ENCODE peak calls at places on chromosomes 1 and 21, in five cellular contexts. One of them, this sample, is unnamed.

GRCh38 chr1:116987256-116987555 is 14.4 kb upstream of the CD101 start:
- DNase-seq in NCI-H1092 treated with DMSO at 0.1 percent for 48 hours: no peak
- DNase-seq in stimulated activated CD4-positive, alpha-beta T cell treated with anti-CD3 and anti-CD28 coated beads, Interleukin-1b, Interleukin-23, amount 100 ng/mL, for 24 hours: peak
- DNase-seq in anterior cingulate cortex: no peak
- DNase-seq in skeletal muscle cell: no peak
- DNase-seq in this sample: no peak

GRCh38 chr1:16167331-16168143 is 11.7 kb upstream of the EPHA2 start:
- DNase-seq in NCI-H1092 treated with DMSO at 0.1 percent for 48 hours: no peak
- DNase-seq in stimulated activated CD4-positive, alpha-beta T cell treated with anti-CD3 and anti-CD28 coated beads, Interleukin-1b, Interleukin-23, amount 100 ng/mL, for 24 hours: peak
- DNase-seq in anterior cingulate cortex: no peak
- DNase-seq in skeletal muscle cell: no peak
- DNase-seq in this sample: peak

GRCh38 chr1:244280859-244281258 is 170.8 kb downstream of the ADSS2 start:
- DNase-seq in NCI-H1092 treated with DMSO at 0.1 percent for 48 hours: no peak
- DNase-seq in stimulated activated CD4-positive, alpha-beta T cell treated with anti-CD3 and anti-CD28 coated beads, Interleukin-1b, Interleukin-23, amount 100 ng/mL, for 24 hours: no peak
- DNase-seq in anterior cingulate cortex: no peak
- DNase-seq in skeletal muscle cell: peak
- DNase-seq in this sample: no peak

GRCh38 chr1:52925571-52926005 is 1.5 kb upstream of the SCP2 start:
- DNase-seq in NCI-H1092 treated with DMSO at 0.1 percent for 48 hours: peak
- DNase-seq in stimulated activated CD4-positive, alpha-beta T cell treated with anti-CD3 and anti-CD28 coated beads, Interleukin-1b, Interleukin-23, amount 100 ng/mL, for 24 hours: no peak
- DNase-seq in anterior cingulate cortex: no peak
- DNase-seq in skeletal muscle cell: no peak
- DNase-seq in this sample: no peak

GRCh38 chr1:234731371-234732085 is 121.5 kb upstream of the IRF2BP2 start:
- DNase-seq in NCI-H1092 treated with DMSO at 0.1 percent for 48 hours: no peak
- DNase-seq in stimulated activated CD4-positive, alpha-beta T cell treated with anti-CD3 and anti-CD28 coated beads, Interleukin-1b, Interleukin-23, amount 100 ng/mL, for 24 hours: no peak
- DNase-seq in anterior cingulate cortex: no peak
- DNase-seq in skeletal muscle cell: peak
- DNase-seq in this sample: no peak

GRCh38 chr1:182195733-182196132 is 134.2 kb upstream of the ZNF648 start:
- DNase-seq in NCI-H1092 treated with DMSO at 0.1 percent for 48 hours: no peak
- DNase-seq in stimulated activated CD4-positive, alpha-beta T cell treated with anti-CD3 and anti-CD28 coated beads, Interleukin-1b, Interleukin-23, amount 100 ng/mL, for 24 hours: no peak
- DNase-seq in anterior cingulate cortex: no peak
- DNase-seq in skeletal muscle cell: no peak
- DNase-seq in this sample: no peak

GRCh38 chr1:81186271-81186670 is 614.5 kb upstream of the ADGRL2 start:
- DNase-seq in NCI-H1092 treated with DMSO at 0.1 percent for 48 hours: no peak
- DNase-seq in stimulated activated CD4-positive, alpha-beta T cell treated with anti-CD3 and anti-CD28 coated beads, Interleukin-1b, Interleukin-23, amount 100 ng/mL, for 24 hours: no peak
- DNase-seq in anterior cingulate cortex: no peak
- DNase-seq in skeletal muscle cell: no peak
- DNase-seq in this sample: no peak

GRCh38 chr1:27402349-27402754 is 9.9 kb downstream of the GPR3 start:
- DNase-seq in NCI-H1092 treated with DMSO at 0.1 percent for 48 hours: no peak
- DNase-seq in stimulated activated CD4-positive, alpha-beta T cell treated with anti-CD3 and anti-CD28 coated beads, Interleukin-1b, Interleukin-23, amount 100 ng/mL, for 24 hours: no peak
- DNase-seq in anterior cingulate cortex: no peak
- DNase-seq in skeletal muscle cell: no peak
- DNase-seq in this sample: peak

GRCh38 chr1:201880928-201881571 is 7.6 kb upstream of the SHISA4 start:
- DNase-seq in NCI-H1092 treated with DMSO at 0.1 percent for 48 hours: no peak
- DNase-seq in stimulated activated CD4-positive, alpha-beta T cell treated with anti-CD3 and anti-CD28 coated beads, Interleukin-1b, Interleukin-23, amount 100 ng/mL, for 24 hours: no peak
- DNase-seq in anterior cingulate cortex: no peak
- DNase-seq in skeletal muscle cell: no peak
- DNase-seq in this sample: no peak

GRCh38 chr1:37999434-38000232 is 5.7 kb downstream of the FHL3 start:
- DNase-seq in NCI-H1092 treated with DMSO at 0.1 percent for 48 hours: no peak
- DNase-seq in stimulated activated CD4-positive, alpha-beta T cell treated with anti-CD3 and anti-CD28 coated beads, Interleukin-1b, Interleukin-23, amount 100 ng/mL, for 24 hours: no peak
- DNase-seq in anterior cingulate cortex: no peak
- DNase-seq in skeletal muscle cell: no peak
- DNase-seq in this sample: no peak

GRCh38 chr1:12629521-12629956 is 11.5 kb upstream of the DHRS3 start:
- DNase-seq in NCI-H1092 treated with DMSO at 0.1 percent for 48 hours: peak
- DNase-seq in stimulated activated CD4-positive, alpha-beta T cell treated with anti-CD3 and anti-CD28 coated beads, Interleukin-1b, Interleukin-23, amount 100 ng/mL, for 24 hours: no peak
- DNase-seq in anterior cingulate cortex: no peak
- DNase-seq in skeletal muscle cell: no peak
- DNase-seq in this sample: no peak

GRCh38 chr1:33045246-33045645 is 8.6 kb upstream of the AK2 start:
- DNase-seq in NCI-H1092 treated with DMSO at 0.1 percent for 48 hours: no peak
- DNase-seq in stimulated activated CD4-positive, alpha-beta T cell treated with anti-CD3 and anti-CD28 coated beads, Interleukin-1b, Interleukin-23, amount 100 ng/mL, for 24 hours: no peak
- DNase-seq in anterior cingulate cortex: no peak
- DNase-seq in skeletal muscle cell: no peak
- DNase-seq in this sample: no peak

GRCh38 chr1:25520446-25521061 is 22.9 kb upstream of the LDLRAP1 start:
- DNase-seq in NCI-H1092 treated with DMSO at 0.1 percent for 48 hours: peak
- DNase-seq in stimulated activated CD4-positive, alpha-beta T cell treated with anti-CD3 and anti-CD28 coated beads, Interleukin-1b, Interleukin-23, amount 100 ng/mL, for 24 hours: peak
- DNase-seq in anterior cingulate cortex: no peak
- DNase-seq in skeletal muscle cell: no peak
- DNase-seq in this sample: peak

GRCh38 chr21:44618504-44618903 is 6.6 kb downstream of the KRTAP10-8 start:
- DNase-seq in NCI-H1092 treated with DMSO at 0.1 percent for 48 hours: no peak
- DNase-seq in stimulated activated CD4-positive, alpha-beta T cell treated with anti-CD3 and anti-CD28 coated beads, Interleukin-1b, Interleukin-23, amount 100 ng/mL, for 24 hours: no peak
- DNase-seq in anterior cingulate cortex: no peak
- DNase-seq in skeletal muscle cell: no peak
- DNase-seq in this sample: no peak

GRCh38 chr21:27519357-27519756 is 552.5 kb upstream of the ADAMTS5 start:
- DNase-seq in NCI-H1092 treated with DMSO at 0.1 percent for 48 hours: no peak
- DNase-seq in stimulated activated CD4-positive, alpha-beta T cell treated with anti-CD3 and anti-CD28 coated beads, Interleukin-1b, Interleukin-23, amount 100 ng/mL, for 24 hours: no peak
- DNase-seq in anterior cingulate cortex: no peak
- DNase-seq in skeletal muscle cell: peak
- DNase-seq in this sample: no peak

GRCh38 chr1:113859478-113860175 is 11.9 kb downstream of the PTPN22 start:
- DNase-seq in NCI-H1092 treated with DMSO at 0.1 percent for 48 hours: no peak
- DNase-seq in stimulated activated CD4-positive, alpha-beta T cell treated with anti-CD3 and anti-CD28 coated beads, Interleukin-1b, Interleukin-23, amount 100 ng/mL, for 24 hours: no peak
- DNase-seq in anterior cingulate cortex: no peak
- DNase-seq in skeletal muscle cell: no peak
- DNase-seq in this sample: no peak

GRCh38 chr1:100499412-100499811 is 38.5 kb upstream of the GPR88 start:
- DNase-seq in NCI-H1092 treated with DMSO at 0.1 percent for 48 hours: no peak
- DNase-seq in stimulated activated CD4-positive, alpha-beta T cell treated with anti-CD3 and anti-CD28 coated beads, Interleukin-1b, Interleukin-23, amount 100 ng/mL, for 24 hours: no peak
- DNase-seq in anterior cingulate cortex: no peak
- DNase-seq in skeletal muscle cell: no peak
- DNase-seq in this sample: no peak

GRCh38 chr21:38159355-38159754 is 97.4 kb upstream of the KCNJ15 start:
- DNase-seq in NCI-H1092 treated with DMSO at 0.1 percent for 48 hours: peak
- DNase-seq in stimulated activated CD4-positive, alpha-beta T cell treated with anti-CD3 and anti-CD28 coated beads, Interleukin-1b, Interleukin-23, amount 100 ng/mL, for 24 hours: peak
- DNase-seq in anterior cingulate cortex: no peak
- DNase-seq in skeletal muscle cell: no peak
- DNase-seq in this sample: peak

GRCh38 chr1:85584264-85584781 is 3.8 kb downstream of the CCN1 start:
- DNase-seq in NCI-H1092 treated with DMSO at 0.1 percent for 48 hours: no peak
- DNase-seq in stimulated activated CD4-positive, alpha-beta T cell treated with anti-CD3 and anti-CD28 coated beads, Interleukin-1b, Interleukin-23, amount 100 ng/mL, for 24 hours: no peak
- DNase-seq in anterior cingulate cortex: no peak
- DNase-seq in skeletal muscle cell: peak
- DNase-seq in this sample: no peak

GRCh38 chr1:92443893-92444292 is 42.8 kb downstream of the GFI1 start:
- DNase-seq in NCI-H1092 treated with DMSO at 0.1 percent for 48 hours: no peak
- DNase-seq in stimulated activated CD4-positive, alpha-beta T cell treated with anti-CD3 and anti-CD28 coated beads, Interleukin-1b, Interleukin-23, amount 100 ng/mL, for 24 hours: no peak
- DNase-seq in anterior cingulate cortex: no peak
- DNase-seq in skeletal muscle cell: no peak
- DNase-seq in this sample: no peak

GRCh38 chr1:94621392-94621791 is 79.8 kb upstream of the F3 start:
- DNase-seq in NCI-H1092 treated with DMSO at 0.1 percent for 48 hours: no peak
- DNase-seq in stimulated activated CD4-positive, alpha-beta T cell treated with anti-CD3 and anti-CD28 coated beads, Interleukin-1b, Interleukin-23, amount 100 ng/mL, for 24 hours: no peak
- DNase-seq in anterior cingulate cortex: no peak
- DNase-seq in skeletal muscle cell: no peak
- DNase-seq in this sample: no peak

GRCh38 chr1:157241185-157241538 is 103.0 kb upstream of the ETV3 start:
- DNase-seq in NCI-H1092 treated with DMSO at 0.1 percent for 48 hours: no peak
- DNase-seq in stimulated activated CD4-positive, alpha-beta T cell treated with anti-CD3 and anti-CD28 coated beads, Interleukin-1b, Interleukin-23, amount 100 ng/mL, for 24 hours: no peak
- DNase-seq in anterior cingulate cortex: no peak
- DNase-seq in skeletal muscle cell: no peak
- DNase-seq in this sample: no peak

GRCh38 chr21:33265664-33266049 is 510 bp upstream of the IL10RB start:
- DNase-seq in NCI-H1092 treated with DMSO at 0.1 percent for 48 hours: no peak
- DNase-seq in stimulated activated CD4-positive, alpha-beta T cell treated with anti-CD3 and anti-CD28 coated beads, Interleukin-1b, Interleukin-23, amount 100 ng/mL, for 24 hours: no peak
- DNase-seq in anterior cingulate cortex: no peak
- DNase-seq in skeletal muscle cell: no peak
- DNase-seq in this sample: peak

GRCh38 chr1:243490748-243491686 is 235.2 kb downstream of the SDCCAG8 start:
- DNase-seq in NCI-H1092 treated with DMSO at 0.1 percent for 48 hours: no peak
- DNase-seq in stimulated activated CD4-positive, alpha-beta T cell treated with anti-CD3 and anti-CD28 coated beads, Interleukin-1b, Interleukin-23, amount 100 ng/mL, for 24 hours: no peak
- DNase-seq in anterior cingulate cortex: no peak
- DNase-seq in skeletal muscle cell: no peak
- DNase-seq in this sample: no peak

GRCh38 chr1:207327994-207328393 is 6.5 kb downstream of the CD55 start:
- DNase-seq in NCI-H1092 treated with DMSO at 0.1 percent for 48 hours: no peak
- DNase-seq in stimulated activated CD4-positive, alpha-beta T cell treated with anti-CD3 and anti-CD28 coated beads, Interleukin-1b, Interleukin-23, amount 100 ng/mL, for 24 hours: no peak
- DNase-seq in anterior cingulate cortex: no peak
- DNase-seq in skeletal muscle cell: peak
- DNase-seq in this sample: no peak

GRCh38 chr1:222240536-222241181 is 307.2 kb downstream of the HHIPL2 start:
- DNase-seq in NCI-H1092 treated with DMSO at 0.1 percent for 48 hours: no peak
- DNase-seq in stimulated activated CD4-positive, alpha-beta T cell treated with anti-CD3 and anti-CD28 coated beads, Interleukin-1b, Interleukin-23, amount 100 ng/mL, for 24 hours: no peak
- DNase-seq in anterior cingulate cortex: no peak
- DNase-seq in skeletal muscle cell: peak
- DNase-seq in this sample: peak

GRCh38 chr1:117096871-117097842 is 24.4 kb downstream of the TRIM45 start:
- DNase-seq in NCI-H1092 treated with DMSO at 0.1 percent for 48 hours: no peak
- DNase-seq in stimulated activated CD4-positive, alpha-beta T cell treated with anti-CD3 and anti-CD28 coated beads, Interleukin-1b, Interleukin-23, amount 100 ng/mL, for 24 hours: no peak
- DNase-seq in anterior cingulate cortex: no peak
- DNase-seq in skeletal muscle cell: no peak
- DNase-seq in this sample: no peak

GRCh38 chr1:87203890-87204289 is 124.8 kb upstream of the LMO4 start:
- DNase-seq in NCI-H1092 treated with DMSO at 0.1 percent for 48 hours: no peak
- DNase-seq in stimulated activated CD4-positive, alpha-beta T cell treated with anti-CD3 and anti-CD28 coated beads, Interleukin-1b, Interleukin-23, amount 100 ng/mL, for 24 hours: no peak
- DNase-seq in anterior cingulate cortex: no peak
- DNase-seq in skeletal muscle cell: peak
- DNase-seq in this sample: peak

GRCh38 chr1:11478571-11479374 is at the start of gene DISP3:
- DNase-seq in NCI-H1092 treated with DMSO at 0.1 percent for 48 hours: peak
- DNase-seq in stimulated activated CD4-positive, alpha-beta T cell treated with anti-CD3 and anti-CD28 coated beads, Interleukin-1b, Interleukin-23, amount 100 ng/mL, for 24 hours: peak
- DNase-seq in anterior cingulate cortex: peak
- DNase-seq in skeletal muscle cell: no peak
- DNase-seq in this sample: peak

GRCh38 chr1:230191079-230191478 is 124.0 kb downstream of the GALNT2 start:
- DNase-seq in NCI-H1092 treated with DMSO at 0.1 percent for 48 hours: no peak
- DNase-seq in stimulated activated CD4-positive, alpha-beta T cell treated with anti-CD3 and anti-CD28 coated beads, Interleukin-1b, Interleukin-23, amount 100 ng/mL, for 24 hours: no peak
- DNase-seq in anterior cingulate cortex: no peak
- DNase-seq in skeletal muscle cell: peak
- DNase-seq in this sample: peak

GRCh38 chr1:91129458-91129857 is 107.6 kb upstream of the ZNF644 start:
- DNase-seq in NCI-H1092 treated with DMSO at 0.1 percent for 48 hours: no peak
- DNase-seq in stimulated activated CD4-positive, alpha-beta T cell treated with anti-CD3 and anti-CD28 coated beads, Interleukin-1b, Interleukin-23, amount 100 ng/mL, for 24 hours: no peak
- DNase-seq in anterior cingulate cortex: no peak
- DNase-seq in skeletal muscle cell: no peak
- DNase-seq in this sample: no peak

GRCh38 chr1:209513226-209513625 is 70.3 kb upstream of the CAMK1G start:
- DNase-seq in NCI-H1092 treated with DMSO at 0.1 percent for 48 hours: peak
- DNase-seq in stimulated activated CD4-positive, alpha-beta T cell treated with anti-CD3 and anti-CD28 coated beads, Interleukin-1b, Interleukin-23, amount 100 ng/mL, for 24 hours: no peak
- DNase-seq in anterior cingulate cortex: no peak
- DNase-seq in skeletal muscle cell: no peak
- DNase-seq in this sample: peak

GRCh38 chr1:48003741-48004503 is 6.7 kb upstream of the TRABD2B start:
- DNase-seq in NCI-H1092 treated with DMSO at 0.1 percent for 48 hours: peak
- DNase-seq in stimulated activated CD4-positive, alpha-beta T cell treated with anti-CD3 and anti-CD28 coated beads, Interleukin-1b, Interleukin-23, amount 100 ng/mL, for 24 hours: no peak
- DNase-seq in anterior cingulate cortex: no peak
- DNase-seq in skeletal muscle cell: no peak
- DNase-seq in this sample: peak

GRCh38 chr1:54267815-54268551 is 68.0 kb downstream of the MRPL37 start:
- DNase-seq in NCI-H1092 treated with DMSO at 0.1 percent for 48 hours: no peak
- DNase-seq in stimulated activated CD4-positive, alpha-beta T cell treated with anti-CD3 and anti-CD28 coated beads, Interleukin-1b, Interleukin-23, amount 100 ng/mL, for 24 hours: no peak
- DNase-seq in anterior cingulate cortex: no peak
- DNase-seq in skeletal muscle cell: no peak
- DNase-seq in this sample: no peak

GRCh38 chr1:202624781-202625108 is 85.5 kb downstream of the SYT2 start:
- DNase-seq in NCI-H1092 treated with DMSO at 0.1 percent for 48 hours: no peak
- DNase-seq in stimulated activated CD4-positive, alpha-beta T cell treated with anti-CD3 and anti-CD28 coated beads, Interleukin-1b, Interleukin-23, amount 100 ng/mL, for 24 hours: no peak
- DNase-seq in anterior cingulate cortex: no peak
- DNase-seq in skeletal muscle cell: no peak
- DNase-seq in this sample: no peak

GRCh38 chr1:203100163-203100867 is 14.5 kb upstream of the MYOG start:
- DNase-seq in NCI-H1092 treated with DMSO at 0.1 percent for 48 hours: no peak
- DNase-seq in stimulated activated CD4-positive, alpha-beta T cell treated with anti-CD3 and anti-CD28 coated beads, Interleukin-1b, Interleukin-23, amount 100 ng/mL, for 24 hours: no peak
- DNase-seq in anterior cingulate cortex: no peak
- DNase-seq in skeletal muscle cell: no peak
- DNase-seq in this sample: no peak

GRCh38 chr1:6447818-6448748 is 17.9 kb downstream of the TNFRSF25 start:
- DNase-seq in NCI-H1092 treated with DMSO at 0.1 percent for 48 hours: peak
- DNase-seq in stimulated activated CD4-positive, alpha-beta T cell treated with anti-CD3 and anti-CD28 coated beads, Interleukin-1b, Interleukin-23, amount 100 ng/mL, for 24 hours: no peak
- DNase-seq in anterior cingulate cortex: no peak
- DNase-seq in skeletal muscle cell: no peak
- DNase-seq in this sample: peak

GRCh38 chr1:157080714-157081113 is 18.9 kb downstream of the ETV3L start:
- DNase-seq in NCI-H1092 treated with DMSO at 0.1 percent for 48 hours: no peak
- DNase-seq in stimulated activated CD4-positive, alpha-beta T cell treated with anti-CD3 and anti-CD28 coated beads, Interleukin-1b, Interleukin-23, amount 100 ng/mL, for 24 hours: no peak
- DNase-seq in anterior cingulate cortex: no peak
- DNase-seq in skeletal muscle cell: no peak
- DNase-seq in this sample: no peak

This sample was measured in NCI-H510A treated with DMSO at 0.1 percent for 48 hours.